ENCODE peak calls at places on chromosome 12, in seven cellular contexts. K is HFFc6, C is nephron progenitor cell, Z is NCI-H524, O is GM10248, T is NCI-H460, H is NCI-H2081 treated with DMSO at 0.1 percent for 48 hours. E is an unnamed sample.

GRCh38 chr12:27319394-27319793 is 13.2 kb upstream of the BMAL2 start:
- DNase-seq in K (peak; percentile 66), C (no peak), Z (no peak), O (no peak), T (no peak), H (no peak), E (no peak)

GRCh38 chr12:108630481-108631207 is 3.0 kb downstream of the SELPLG start:
- DNase-seq in K (peak; percentile 93), C (no peak), Z (no peak), O (no peak), T (no peak), H (no peak), E (no peak)

GRCh38 chr12:102548543-102548942 is 68.2 kb upstream of the IGF1 start:
- DNase-seq in K (no peak), C (no peak), Z (no peak), O (no peak), T (no peak), H (no peak), E (peak; percentile 34)

GRCh38 chr12:65945457-65945856 is 121.2 kb downstream of the HMGA2 start:
- DNase-seq in K (no peak), C (no peak), Z (no peak), O (no peak), T (no peak), H (no peak), E (no peak)

GRCh38 chr12:6951551-6952120 is 480 bp downstream of the PTPN6 start:
- DNase-seq in K (no peak), C (no peak), Z (no peak), O (no peak), T (no peak), H (no peak), E (no peak)

GRCh38 chr12:88897723-88898122 is 317.5 kb upstream of the KITLG start:
- DNase-seq in K (peak; percentile 4), C (no peak), Z (no peak), O (no peak), T (no peak), H (no peak), E (no peak)

GRCh38 chr12:60693019-60693626 is 1097.3 kb downstream of the SLC16A7 start:
- DNase-seq in K (no peak), C (no peak), Z (no peak), O (no peak), T (peak; percentile 55), H (no peak), E (no peak)

GRCh38 chr12:92593734-92594402 is 108.9 kb upstream of the PLEKHG7 start:
- DNase-seq in K (peak; percentile 92), C (no peak), Z (no peak), O (peak; percentile 79), T (peak; percentile 52), H (no peak), E (peak; percentile 11)

GRCh38 chr12:52650520-52651081 is 1.4 kb downstream of the KRT2 start:
- DNase-seq in K (no peak), C (no peak), Z (peak; percentile 70), O (no peak), T (no peak), H (no peak), E (no peak)

GRCh38 chr12:12466157-12466556 is 96.5 kb downstream of the DUSP16 start:
- DNase-seq in K (no peak), C (no peak), Z (no peak), O (no peak), T (no peak), H (no peak), E (no peak)

GRCh38 chr12:121465921-121466799 is 66.2 kb downstream of the RNF34 start:
- DNase-seq in K (no peak), C (peak; percentile 52), Z (peak; percentile 18), O (peak; percentile 36), T (no peak), H (no peak), E (no peak)

GRCh38 chr12:124938606-124939427 is 24.4 kb upstream of the UBC start:
- DNase-seq in K (peak; percentile 25), C (peak; percentile 59), Z (no peak), O (no peak), T (peak; percentile 95), H (no peak), E (peak; percentile 65)

GRCh38 chr12:2804390-2805145 is 7.9 kb upstream of the ITFG2 start:
- DNase-seq in K (peak; percentile 34), C (no peak), Z (no peak), O (no peak), T (no peak), H (no peak), E (peak; percentile 29)

GRCh38 chr12:115075552-115076170 is 391.7 kb upstream of the TBX3 start:
- DNase-seq in K (no peak), C (no peak), Z (no peak), O (no peak), T (no peak), H (no peak), E (no peak)